ENCODE peak calls at places on chromosomes 16 and 17, in five cellular contexts. A is thyroid gland, F is heart left ventricle, R is adrenal gland, P is body of pancreas. N is an unnamed sample. For H3K4me1, the result is how much of the 10 kb centered on the place peaks cover.

GRCh38 chr17:71870546-71870862 is 250.3 kb upstream of the SOX9 start:
- DNase-seq in A (no peak), F (no peak), R (no peak), P (no peak), N (no peak)

GRCh38 chr16:81645303-81645702 is 133.8 kb upstream of the PLCG2 start:
- DNase-seq in A (peak), F (peak), R (peak), P (peak), N (no peak)

GRCh38 chr16:75262104-75262799 is 10.8 kb upstream of the BCAR1 start:
- DNase-seq in A (peak), F (no peak), R (no peak), P (peak), N (no peak)

GRCh38 chr17:77140878-77141767 is at the start of gene SEC14L1:
- DNase-seq in A (peak), F (peak), R (peak), P (peak), N (peak)

GRCh38 chr16:4511441-4512082 is 27.0 kb downstream of the CDIP1 start:
- DNase-seq in A (peak), F (peak), R (peak), P (peak), N (peak)

GRCh38 chr16:69089091-69089912 is 16.2 kb upstream of the HAS3 start:
- DNase-seq in A (peak), F (no peak), R (peak), P (peak), N (peak)

GRCh38 chr17:59038734-59039133 is 67.9 kb downstream of the TRIM37 start:
- DNase-seq in A (no peak), F (no peak), R (peak), P (peak), N (peak)

GRCh38 chr16:69118994-69119393 is 13.4 kb downstream of the CHTF8 start:
- DNase-seq in A (no peak), F (no peak), R (no peak), P (peak), N (no peak)

GRCh38 chr16:1312903-1313302 is 3.5 kb downstream of the UBE2I start:
- DNase-seq in A (no peak), F (no peak), R (no peak), P (no peak), N (no peak)

GRCh38 chr16:59586331-59586730 is 852.2 kb upstream of the GOT2 start:
- DNase-seq in A (no peak), F (no peak), R (no peak), P (no peak), N (no peak)

GRCh38 chr17:4490637-4491061 is 8.0 kb upstream of the SPNS2 start:
- DNase-seq in A (no peak), F (no peak), R (no peak), P (no peak), N (no peak)

GRCh38 chr16:52077656-52078055 is 469.3 kb downstream of the TOX3 start:
- DNase-seq in A (no peak), F (no peak), R (no peak), P (no peak), N (no peak)

GRCh38 chr17:9021985-9022552 is 759 bp downstream of the NTN1 start:
- DNase-seq in A (no peak), F (peak), R (no peak), P (peak), N (peak)

GRCh38 chr16:20997147-20997546 is 96.6 kb downstream of the LYRM1 start:
- DNase-seq in A (no peak), F (no peak), R (no peak), P (no peak), N (no peak)

GRCh38 chr17:1834378-1835149 is 4.8 kb downstream of the RPA1 start:
- DNase-seq in A (no peak), F (no peak), R (no peak), P (no peak), N (no peak)
- TF ChIP-seq POLR2A in A (no peak), F (no peak), R (no peak), P (no peak), N (no peak)

GRCh38 chr17:29146369-29146972 is 33.7 kb downstream of the MYO18A start:
- DNase-seq in A (no peak), F (no peak), R (no peak), P (no peak), N (no peak)
- H3K4me1 ChIP-seq in A (under half), F (under half), R (under half), P (half or more), N (under half)

DNA sequence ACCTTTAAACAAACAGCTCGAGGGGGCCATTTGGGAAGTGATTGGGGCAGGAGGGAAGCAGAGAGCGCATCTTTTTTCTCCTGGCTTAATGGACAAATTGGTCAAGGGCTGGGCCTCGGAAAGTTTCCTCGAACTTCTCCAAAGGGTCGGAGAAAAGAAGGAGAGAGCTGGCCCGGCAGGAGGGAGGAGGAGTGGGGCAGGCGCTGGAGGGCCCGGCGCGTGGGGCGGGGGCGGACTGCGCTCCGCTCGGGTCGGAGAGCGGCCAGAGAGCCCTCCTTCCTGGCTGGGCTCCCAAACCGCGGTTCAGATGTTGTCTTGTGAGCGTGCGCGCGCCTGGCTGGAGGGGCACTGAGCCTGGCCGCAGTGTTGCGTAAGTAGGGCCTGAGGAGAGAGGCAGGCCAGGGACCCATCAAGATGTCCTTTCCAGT is 1.2 kb downstream of the MMP2 start:
- DNase-seq in A (peak), F (peak), R (peak), P (peak), N (peak)
- TF ChIP-seq POLR2A in A (peak), F (no peak), R (no peak), P (no peak), N (no peak)

GRCh38 chr16:56295739-56296527 is 104.6 kb downstream of the GNAO1 start:
- DNase-seq in A (no peak), F (no peak), R (no peak), P (no peak), N (no peak)
- H3K4me1 ChIP-seq in A (under half), F (under half), R (under half), P (under half), N (under half)

GRCh38 chr16:14302031-14302398 is 230.9 kb downstream of the MRTFB start:
- DNase-seq in A (peak), F (peak), R (peak), P (peak), N (peak)
- TF ChIP-seq POLR2A in A (peak), F (no peak), R (no peak), P (peak), N (no peak)

GRCh38 chr17:57552114-57552601 is 192.9 kb downstream of the CCDC182 start:
- DNase-seq in A (peak), F (no peak), R (no peak), P (no peak), N (peak)

GRCh38 chr17:57551321-57552079 is 193.6 kb downstream of the CCDC182 start:
- DNase-seq in A (no peak), F (no peak), R (no peak), P (no peak), N (no peak)

GRCh38 chr17:57549468-57549867 is 195.6 kb downstream of the CCDC182 start:
- DNase-seq in A (no peak), F (no peak), R (no peak), P (no peak), N (no peak)

GRCh38 chr17:57549996-57550395 is 195.1 kb downstream of the CCDC182 start:
- DNase-seq in A (no peak), F (no peak), R (no peak), P (no peak), N (peak)

DNA sequence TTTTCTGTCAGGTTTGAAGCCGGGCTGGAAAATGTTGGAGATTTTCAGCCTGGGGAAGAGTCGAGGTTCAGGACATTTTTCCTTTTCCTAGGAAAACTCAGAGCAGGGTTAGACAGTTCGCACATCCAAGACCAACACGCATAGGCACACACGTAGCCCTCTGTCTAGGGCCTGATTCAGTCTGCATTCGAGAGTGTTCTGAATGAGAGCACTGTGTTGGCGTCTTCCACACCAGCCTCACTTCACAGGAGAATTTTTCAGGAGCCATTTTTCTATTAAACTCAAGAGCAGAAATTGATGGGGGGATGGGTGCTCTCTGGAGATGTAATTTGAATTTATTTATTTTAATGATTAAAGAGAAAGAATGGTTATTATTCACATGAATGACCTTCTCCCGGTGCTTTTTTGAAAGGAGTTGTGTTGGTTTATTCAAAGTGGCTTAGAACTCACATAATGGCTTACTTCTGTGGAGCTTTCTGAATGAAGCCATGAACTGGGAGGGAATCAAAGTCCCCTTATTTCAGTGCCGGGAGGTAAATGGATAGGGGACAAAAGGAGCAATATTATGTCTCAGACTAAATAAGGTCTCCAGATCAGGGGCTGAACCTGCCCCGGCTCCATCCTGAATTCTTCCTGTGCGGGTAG is 194.3 kb downstream of the CCDC182 start:
- DNase-seq in A (no peak), F (no peak), R (no peak), P (no peak), N (no peak)
- H3K4me1 ChIP-seq in A (under half), F (under half), R (under half), P (under half), N (under half)

DNA sequence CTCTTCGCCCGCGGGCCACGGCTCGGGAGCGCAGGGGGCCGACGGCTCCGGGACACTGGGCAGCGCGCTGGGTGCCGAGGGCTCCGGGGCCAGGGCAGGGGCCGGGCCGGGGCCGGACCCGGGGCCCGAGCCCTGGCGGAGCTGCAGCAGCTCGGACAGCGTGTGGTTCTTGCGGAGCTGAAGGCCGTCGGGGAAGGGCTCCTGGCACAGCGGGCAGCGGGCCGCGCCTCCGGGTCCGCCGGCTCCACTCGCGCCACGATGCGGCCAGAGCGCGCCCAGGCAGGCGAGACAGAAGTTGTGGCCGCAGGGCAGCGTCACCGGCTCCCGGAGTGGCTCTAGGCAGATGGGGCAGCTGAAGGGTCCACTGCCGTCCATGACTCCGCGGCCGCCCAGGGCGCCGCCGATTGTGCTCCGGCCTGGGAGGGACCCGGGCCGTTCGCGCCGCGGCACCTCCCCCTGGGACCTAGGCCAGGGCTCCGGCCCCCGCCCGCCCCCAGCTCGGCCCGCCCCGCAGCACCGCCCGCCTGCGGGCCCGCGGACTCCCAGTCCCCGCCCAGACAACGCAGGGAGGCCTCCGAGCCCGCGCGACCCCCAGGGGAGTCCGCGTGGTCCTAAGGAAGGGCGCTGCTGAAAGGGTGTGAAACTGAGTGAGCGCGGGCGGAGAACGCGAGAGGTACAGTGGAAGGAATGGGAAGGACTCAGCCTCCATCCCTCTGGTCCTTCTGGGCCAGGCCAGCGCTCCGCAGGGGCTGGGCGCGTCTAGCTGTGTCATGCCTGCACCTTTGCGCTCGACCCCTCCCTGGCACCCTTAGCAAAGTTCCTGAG is at the start of gene TRIM47:
- DNase-seq in A (peak), F (peak), R (peak), P (peak), N (peak)
- TF ChIP-seq POLR2A in A (peak), F (no peak), R (peak), P (peak), N (peak)

DNA sequence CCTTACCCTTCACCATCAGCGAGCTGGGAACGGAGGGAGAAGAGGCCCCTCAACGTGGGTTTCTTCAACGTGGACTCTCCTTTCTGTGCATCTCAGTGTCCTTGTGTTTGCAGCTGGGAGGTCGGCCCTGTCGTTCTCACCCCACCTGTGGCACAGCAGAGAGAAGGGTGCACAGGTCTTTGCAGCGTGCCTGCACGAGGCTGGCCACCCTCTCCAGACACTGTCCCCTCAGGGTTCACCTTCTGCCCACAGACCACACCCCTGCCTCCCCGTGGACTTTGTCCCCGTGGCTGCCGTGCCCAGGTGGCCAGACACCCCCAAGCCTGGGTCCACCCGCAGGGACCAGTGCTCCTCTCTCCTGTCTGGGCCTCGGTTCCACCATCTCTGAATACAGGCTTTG is 7.3 kb upstream of the WDR45B start:
- DNase-seq in A (no peak), F (no peak), R (no peak), P (no peak), N (no peak)
- H3K4me1 ChIP-seq in A (under half), F (under half), R (under half), P (under half), N (under half)

GRCh38 chr17:42561908-42562844 is at the start of gene COASY:
- DNase-seq in A (peak), F (peak), R (peak), P (peak), N (peak)
- TF ChIP-seq POLR2A in A (peak), F (no peak), R (no peak), P (peak), N (no peak)

GRCh38 chr16:29663829-29664132 is 734 bp downstream of the SPN start:
- DNase-seq in A (no peak), F (no peak), R (no peak), P (no peak), N (no peak)
- H3K4me1 ChIP-seq in A (under half), F (under half), R (under half), P (under half), N (under half)